ENCODE peak calls at places on chromosomes 1 and 21, in six cellular contexts. O is stomach, Q is Peyer's patch, H is heart left ventricle, T is psoas muscle, B is cardiac muscle cell. F is an unnamed sample.

GRCh38 chr1:245614986-245615385 is 460.2 kb downstream of the KIF26B start:
- DNase-seq in Q (no peak), O (no peak), T (no peak), H (no peak), B (no peak), F (no peak)

GRCh38 chr1:31750858-31751638 is 13.1 kb downstream of the ADGRB2 start:
- DNase-seq in T (no peak), H (no peak), Q (peak), O (no peak), B (peak), F (peak)

GRCh38 chr1:34341896-34342295 is 165.2 kb downstream of the C1orf94 start:
- DNase-seq in Q (no peak), H (no peak), O (no peak), T (no peak), B (no peak), F (no peak)

GRCh38 chr21:42956824-42957632 is 17.3 kb upstream of the PKNOX1 start:
- DNase-seq in H (no peak), T (no peak), Q (peak), B (no peak), O (no peak), F (no peak)

GRCh38 chr1:214859647-214860046 is 222.9 kb upstream of the KCNK2 start:
- DNase-seq in H (no peak), B (no peak), T (no peak), Q (no peak), O (no peak), F (no peak)

GRCh38 chr1:25700124-25700523 is 83.5 kb downstream of the MAN1C1 start:
- DNase-seq in O (no peak), B (peak), H (peak), Q (no peak), T (peak), F (no peak)

GRCh38 chr1:196393742-196394141 is 214.5 kb downstream of the KCNT2 start:
- DNase-seq in H (peak), T (no peak), Q (peak), O (no peak), B (peak), F (no peak)

GRCh38 chr1:206456577-206457375 is 13.5 kb upstream of the IKBKE start:
- DNase-seq in B (no peak), H (no peak), T (no peak), O (no peak), Q (no peak), F (no peak)

GRCh38 chr1:30512253-30512921 is 211.0 kb downstream of the MATN1 start:
- DNase-seq in T (no peak), Q (no peak), B (no peak), O (peak), H (no peak), F (no peak)

GRCh38 chr1:216929870-216930582 is 206.8 kb upstream of the ESRRG start:
- DNase-seq in T (no peak), H (no peak), B (peak), Q (no peak), O (no peak), F (no peak)

GRCh38 chr1:37189111-37189510 is 154.8 kb upstream of the GRIK3 start:
- DNase-seq in T (no peak), Q (no peak), O (no peak), H (no peak), B (no peak), F (no peak)

GRCh38 chr21:43927591-43928229 is 62.7 kb downstream of the AGPAT3 start:
- DNase-seq in B (no peak), T (peak), H (no peak), Q (no peak), O (no peak), F (no peak)

GRCh38 chr21:33286600-33287456 is 20.7 kb downstream of the IL10RB start:
- DNase-seq in O (peak), B (peak), Q (no peak), T (no peak), H (peak), F (no peak)

GRCh38 chr1:217660353-217661062 is 29.4 kb downstream of the SPATA17 start:
- DNase-seq in O (no peak), B (peak), Q (no peak), H (no peak), T (no peak), F (no peak)

GRCh38 chr1:210292276-210292851 is 36.3 kb upstream of the HHAT start:
- DNase-seq in B (no peak), H (peak), Q (peak), O (peak), T (peak), F (no peak)

GRCh38 chr1:116224561-116224960 is 113.4 kb downstream of the MAB21L3 start:
- DNase-seq in B (no peak), O (no peak), Q (no peak), H (no peak), T (no peak), F (no peak)
- H3K4me3 ChIP-seq in B (no peak), O (no peak), Q (no peak), H (no peak), T (no peak), F (no peak)

DNA sequence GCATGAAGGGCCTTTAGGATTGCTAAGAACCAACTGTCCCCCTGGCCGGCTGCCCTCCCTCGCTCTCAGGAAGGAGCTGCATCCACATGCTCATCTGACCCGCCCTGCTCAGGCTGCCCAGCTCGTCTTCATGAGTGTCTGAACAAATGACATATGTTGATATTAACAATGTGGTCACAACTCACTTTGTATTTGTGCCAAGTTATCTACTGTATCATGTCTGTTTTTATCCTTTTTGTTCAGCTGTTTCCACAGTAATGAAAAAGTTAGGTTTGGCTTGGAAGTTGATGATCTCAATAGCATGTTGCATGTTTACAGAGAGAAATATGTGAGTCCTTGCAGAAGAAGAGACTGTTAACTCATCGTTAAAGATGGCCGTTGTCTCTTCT is 75.1 kb downstream of the PHTF1 start:
- DNase-seq in O (no peak), Q (peak), H (peak), B (peak), T (peak), F (no peak)
- H3K4me3 ChIP-seq in O (no peak), Q (no peak), H (no peak), B (no peak), T (no peak), F (no peak)

DNA sequence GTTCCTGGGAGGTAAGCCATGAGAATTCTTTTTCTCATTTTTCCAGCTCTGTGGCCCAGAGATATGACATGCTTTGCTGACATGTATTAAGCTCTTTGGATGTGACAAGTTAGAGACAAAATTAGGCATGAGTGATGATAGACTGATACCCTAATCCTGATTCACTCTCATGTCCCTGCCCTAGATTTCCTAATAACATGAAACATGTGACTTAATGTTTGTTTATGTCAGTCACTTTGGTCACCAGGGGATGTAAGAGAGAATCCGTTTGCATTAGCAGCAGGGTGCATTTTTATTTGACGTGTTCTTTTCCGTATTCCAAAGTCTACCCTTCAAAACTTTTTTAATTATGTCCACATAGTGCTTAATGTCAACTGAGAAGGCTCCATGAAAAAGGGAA is 192.4 kb downstream of the HMCN1 start:
- DNase-seq in B (peak), T (no peak), Q (no peak), H (no peak), O (no peak), F (no peak)
- H3K4me3 ChIP-seq in B (no peak), T (no peak), Q (no peak), H (no peak), O (no peak), F (no peak)

GRCh38 chr1:234861024-234861620 is 251.1 kb upstream of the IRF2BP2 start:
- DNase-seq in Q (no peak), O (no peak), H (no peak), T (no peak), B (no peak), F (no peak)

GRCh38 chr1:234862944-234863515 is 253.1 kb upstream of the IRF2BP2 start:
- DNase-seq in Q (peak), H (peak), O (peak), B (peak), T (peak), F (no peak)

GRCh38 chr1:234863596-234863995 is 253.6 kb upstream of the IRF2BP2 start:
- DNase-seq in B (no peak), H (no peak), O (no peak), Q (peak), T (no peak), F (no peak)

GRCh38 chr1:234861761-234862160 is 251.8 kb upstream of the IRF2BP2 start:
- DNase-seq in H (no peak), Q (no peak), T (no peak), O (no peak), B (no peak), F (no peak)

DNA sequence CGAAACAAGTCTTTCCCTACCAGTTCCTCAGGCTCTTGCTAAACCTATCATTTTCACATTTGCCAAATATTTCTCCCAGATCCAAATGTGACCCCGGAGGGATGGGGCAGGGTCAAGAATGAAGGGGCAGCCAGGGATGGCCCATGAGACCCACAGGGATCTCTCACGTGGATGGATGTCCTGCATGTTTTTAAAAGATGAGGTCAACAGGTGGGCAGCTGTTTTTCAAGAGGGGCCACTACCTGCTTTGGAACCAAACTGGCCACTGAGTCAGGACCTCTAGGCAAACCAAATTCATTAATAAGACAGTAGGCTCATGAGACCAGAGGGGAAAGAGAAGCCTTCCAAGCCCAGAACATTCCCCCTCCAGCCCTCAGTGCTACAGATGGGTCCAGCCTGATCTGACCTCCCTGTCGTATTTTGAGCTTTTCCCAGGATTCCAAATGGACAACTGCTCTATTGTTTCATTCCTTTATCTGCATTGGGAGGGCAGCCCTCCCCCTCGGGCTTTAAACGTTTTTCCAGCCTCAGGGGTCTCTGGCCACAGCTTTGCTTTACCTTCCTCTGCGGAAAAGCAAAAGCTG is 252.5 kb upstream of the IRF2BP2 start:
- DNase-seq in O (no peak), B (no peak), Q (no peak), T (no peak), H (no peak), F (no peak)
- H3K4me3 ChIP-seq in O (no peak), B (no peak), Q (no peak), T (peak), H (peak), F (no peak)

GRCh38 chr1:164310166-164310565 is 248.8 kb upstream of the PBX1 start:
- DNase-seq in O (no peak), T (no peak), B (peak), Q (no peak), H (no peak), F (no peak)

GRCh38 chr1:164308101-164308500 is 250.9 kb upstream of the PBX1 start:
- DNase-seq in B (no peak), H (no peak), T (no peak), Q (no peak), O (no peak), F (no peak)

GRCh38 chr1:164311376-164311775 is 247.6 kb upstream of the PBX1 start:
- DNase-seq in T (no peak), O (no peak), B (peak), Q (no peak), H (no peak), F (no peak)
- H3K4me3 ChIP-seq in T (no peak), O (no peak), B (no peak), Q (no peak), H (no peak), F (no peak)

GRCh38 chr1:198935371-198935921 is 296.6 kb downstream of the PTPRC start:
- DNase-seq in B (peak), T (peak), Q (peak), H (peak), O (peak), F (peak)
- H3K4me3 ChIP-seq in B (peak), T (peak), Q (peak), H (peak), O (peak), F (peak)

GRCh38 chr21:45248893-45249381 is 38.8 kb downstream of the POFUT2 start:
- DNase-seq in B (peak), T (peak), O (no peak), H (no peak), Q (no peak), F (no peak)
- H3K4me3 ChIP-seq in B (no peak), T (no peak), O (peak), H (peak), Q (no peak), F (no peak)